ENCODE peak calls at places on chromosomes 16 and 17, in ten cellular contexts. B is activated CD4-positive, alpha-beta T cell treated with anti-CD3 and anti-CD28 coated beads, Interleukin-2, amount 50 U/mL, for 24 hours; X is EL; A is activated CD8-positive, alpha-beta memory T cell treated with anti-CD3 and anti-CD28 coated beads, Interleukin-2, amount 50 U/mL, for 4 hours; U is stomach; C is amniotic epithelial cell; P is activated naive CD8-positive, alpha-beta T cell treated with anti-CD3 and anti-CD28 coated beads, Interleukin-2, amount 50 U/mL, for 16 hours; Z is AG04449; T is AG08396; V is ELF-1. E is an unnamed sample.

GRCh38 chr17:57518587-57519118 is 226.4 kb downstream of the CCDC182 start:
- DNase-seq in C (no peak), V (peak), U (no peak), X (no peak), B (no peak), A (no peak), P (no peak), T (no peak), Z (no peak), E (no peak)

GRCh38 chr16:68743664-68744063 is 6.6 kb downstream of the CDH1 start:
- DNase-seq in Z (no peak), A (no peak), U (no peak), T (no peak), V (no peak), C (no peak), B (no peak), P (no peak), X (no peak), E (no peak)

GRCh38 chr17:75153854-75154194 is 488 bp downstream of the JPT1 start:
- DNase-seq in P (no peak), T (no peak), V (no peak), B (no peak), C (no peak), A (no peak), U (no peak), X (peak), Z (no peak), E (no peak)

GRCh38 chr17:50123649-50124349 is 6.2 kb downstream of the SAMD14 start:
- DNase-seq in P (no peak), C (no peak), V (peak), T (peak), U (no peak), X (no peak), A (no peak), Z (no peak), B (no peak), E (no peak)

GRCh38 chr16:70416748-70417616 is 21.9 kb downstream of the ST3GAL2 start:
- DNase-seq in U (no peak), V (no peak), B (no peak), T (no peak), X (no peak), Z (no peak), P (no peak), C (no peak), A (no peak), E (no peak)

GRCh38 chr16:84136331-84137125 is 8.4 kb downstream of the HSDL1 start:
- DNase-seq in X (no peak), P (no peak), Z (no peak), U (no peak), T (peak), V (no peak), A (no peak), C (peak), B (no peak), E (no peak)

GRCh38 chr16:15701975-15702970 is 52.2 kb downstream of the NDE1 start:
- DNase-seq in U (no peak), X (peak), Z (no peak), C (peak), V (no peak), B (no peak), P (no peak), A (no peak), T (no peak), E (no peak)

GRCh38 chr17:82871056-82871775 is 31.4 kb upstream of the ZNF750 start:
- DNase-seq in C (no peak), V (no peak), X (no peak), B (no peak), P (no peak), T (no peak), Z (no peak), U (no peak), A (no peak), E (no peak)

GRCh38 chr17:61805399-61805798 is 57.9 kb downstream of the BRIP1 start:
- DNase-seq in U (no peak), A (no peak), X (peak), P (no peak), B (no peak), Z (peak), V (no peak), C (peak), T (peak), E (no peak)